ENCODE peak calls at places on chromosome 19, in four cellular contexts. R, K, V and C are unnamed samples.

GRCh38 chr19:10863107-10863700 is 8.1 kb upstream of the CARM1 start:
- DNase-seq in V (peak; percentile 38), K (no peak), R (no peak), C (no peak)

GRCh38 chr19:7149956-7150705 is 80.6 kb downstream of the ZNF557 start:
- DNase-seq in V (no peak), K (no peak), R (no peak), C (no peak)

GRCh38 chr19:40280608-40281221 is 4.4 kb downstream of the AKT2 start:
- DNase-seq in K (no peak), R (no peak), V (no peak), C (no peak)

GRCh38 chr19:33674575-33675367 is 53.0 kb downstream of the CHST8 start:
- DNase-seq in R (no peak), K (no peak), V (no peak), C (no peak)

GRCh38 chr19:49542446-49542845 is 14.6 kb downstream of the RCN3 start:
- DNase-seq in V (peak; percentile 7), K (no peak), R (no peak), C (no peak)

GRCh38 chr19:18519962-18520847 is 1.7 kb downstream of the ELL start:
- DNase-seq in R (peak; percentile 85), V (no peak), K (peak; percentile 71), C (peak; percentile 85)

GRCh38 chr19:47122359-47123335 is 8.0 kb upstream of the SAE1 start:
- DNase-seq in K (no peak), V (no peak), R (peak; percentile 83), C (no peak)

GRCh38 chr19:47093841-47094240 is 19.7 kb downstream of the ZC3H4 start:
- DNase-seq in R (no peak), K (no peak), V (no peak), C (no peak)

GRCh38 chr19:10316229-10317044 is 622 bp upstream of the FDX2 start:
- DNase-seq in V (no peak), R (no peak), K (no peak), C (no peak)

GRCh38 chr19:35533822-35534521 is 716 bp downstream of the GAPDHS start:
- DNase-seq in R (peak; percentile 57), V (no peak), K (no peak), C (no peak)

GRCh38 chr19:30393729-30394480 is 21.7 kb downstream of the ZNF536 start:
- DNase-seq in V (no peak), K (no peak), R (no peak), C (no peak)

GRCh38 chr19:32313866-32314265 is 31.5 kb upstream of the ZNF507 start:
- DNase-seq in K (no peak), V (no peak), R (no peak), C (no peak)

GRCh38 chr19:38676023-38676877 is 28.8 kb downstream of the ACTN4 start:
- DNase-seq in K (no peak), V (peak; percentile 71), R (peak; percentile 78), C (peak; percentile 47)

GRCh38 chr19:7926021-7926726 is at the start of gene CTXN1:
- DNase-seq in R (no peak), K (no peak), V (peak; percentile 87), C (peak; percentile 40)

GRCh38 chr19:48780684-48781391 is 25.5 kb downstream of the FGF21 start:
- DNase-seq in R (peak; percentile 58), V (peak; percentile 34), K (no peak), C (peak; percentile 43)

GRCh38 chr19:45323671-45324081 is 1.0 kb upstream of the CKM start:
- DNase-seq in R (no peak), K (no peak), V (no peak), C (no peak)

GRCh38 chr19:19782783-19783182 is 38.8 kb downstream of the ZNF506 start:
- DNase-seq in V (no peak), K (no peak), R (no peak), C (no peak)

GRCh38 chr19:18789422-18789832 is 1.7 kb downstream of the COMP start:
- DNase-seq in R (no peak), V (no peak), K (no peak), C (no peak)

GRCh38 chr19:38061294-38061693 is 154.3 kb downstream of the SIPA1L3 start:
- DNase-seq in V (no peak), K (no peak), R (peak; percentile 95), C (no peak)

GRCh38 chr19:3893509-3894179 is 13.2 kb downstream of the ATCAY start:
- DNase-seq in V (no peak), K (no peak), R (no peak), C (no peak)

GRCh38 chr19:18992696-18993095 is 40.6 kb downstream of the SUGP2 start:
- DNase-seq in R (no peak), V (no peak), K (no peak), C (no peak)

GRCh38 chr19:48806818-48807589 is 3.8 kb downstream of the BCAT2 start:
- DNase-seq in K (no peak), V (peak; percentile 47), R (peak; percentile 39), C (no peak)

GRCh38 chr19:21087871-21088270 is 5.9 kb downstream of the ZNF714 start:
- DNase-seq in V (no peak), R (no peak), K (no peak), C (no peak)

GRCh38 chr19:18429717-18430416 is 8.1 kb downstream of the ISYNA1 start:
- DNase-seq in V (no peak), R (no peak), K (no peak), C (no peak)

GRCh38 chr19:31519216-31519615 is 170.0 kb upstream of the TSHZ3 start:
- DNase-seq in R (no peak), K (no peak), V (no peak), C (no peak)

GRCh38 chr19:39182174-39182505 is 14.6 kb upstream of the NCCRP1 start:
- DNase-seq in V (no peak), K (no peak), R (no peak), C (no peak)

GRCh38 chr19:3320354-3320670 is 46.1 kb upstream of the NFIC start:
- DNase-seq in R (no peak), K (no peak), V (no peak), C (no peak)

GRCh38 chr19:16180611-16181010 is 4.6 kb upstream of the FAM32A start:
- DNase-seq in V (no peak), R (peak; percentile 86), K (no peak), C (no peak)

GRCh38 chr19:17049711-17050280 is 23.2 kb upstream of the CPAMD8 start:
- DNase-seq in K (peak; percentile 15), R (peak; percentile 73), V (no peak), C (peak; percentile 21)

GRCh38 chr19:35903550-35904179 is 1.3 kb downstream of the HCST start:
- DNase-seq in V (peak; percentile 88), R (peak; percentile 73), K (no peak), C (no peak)

GRCh38 chr19:7337380-7338194 is 11.2 kb upstream of the ARHGEF18 start:
- DNase-seq in R (no peak), V (no peak), K (no peak), C (no peak)

DNA sequence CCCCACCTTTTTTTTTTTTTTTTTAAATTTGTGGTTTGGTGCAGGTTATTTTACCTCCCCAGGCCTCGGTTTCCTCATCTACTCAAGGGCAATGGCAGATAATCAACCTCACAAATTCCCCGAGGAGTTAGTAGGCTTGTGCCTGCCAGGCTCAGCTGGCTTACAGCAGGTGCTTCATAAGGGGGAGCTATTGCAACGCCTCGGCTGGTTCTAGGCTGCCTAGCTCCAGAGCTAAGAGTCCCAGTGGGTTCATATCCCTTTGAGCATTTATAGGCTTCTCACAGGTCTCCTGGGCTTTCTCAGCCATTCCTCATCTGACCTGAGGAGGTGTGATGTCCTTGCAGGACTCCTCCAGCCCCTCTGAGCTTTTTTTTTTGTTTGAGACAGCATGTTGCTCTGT is 10.6 kb downstream of the BCKDHA start:
- DNase-seq in R (no peak), K (no peak), V (no peak), C (no peak)
- H3K4me1 ChIP-seq in R (peaks cover 4% of the 10 kb centered on the region), K (peaks cover 5% of the 10 kb centered on the region), V (peaks cover 7% of the 10 kb centered on the region), C (peaks cover 16% of the 10 kb centered on the region)

GRCh38 chr19:36972594-36972993 is 56.5 kb downstream of the ZNF568 start:
- DNase-seq in K (no peak), V (no peak), R (no peak), C (no peak)
- H3K9me1 ChIP-seq in K (no peaks in the 10 kb centered on the region), V (no peaks in the 10 kb centered on the region), R (peaks cover 4% of the 10 kb centered on the region), C (no peaks in the 10 kb centered on the region)

GRCh38 chr19:2047076-2047448 is 4.0 kb downstream of the MKNK2 start:
- DNase-seq in R (no peak), K (no peak), V (no peak), C (no peak)
- H3K4me1 ChIP-seq in R (peaks cover 33% of the 10 kb centered on the region), K (peaks cover 45% of the 10 kb centered on the region), V (peaks cover 89% of the 10 kb centered on the region), C (peaks cover 39% of the 10 kb centered on the region)

DNA sequence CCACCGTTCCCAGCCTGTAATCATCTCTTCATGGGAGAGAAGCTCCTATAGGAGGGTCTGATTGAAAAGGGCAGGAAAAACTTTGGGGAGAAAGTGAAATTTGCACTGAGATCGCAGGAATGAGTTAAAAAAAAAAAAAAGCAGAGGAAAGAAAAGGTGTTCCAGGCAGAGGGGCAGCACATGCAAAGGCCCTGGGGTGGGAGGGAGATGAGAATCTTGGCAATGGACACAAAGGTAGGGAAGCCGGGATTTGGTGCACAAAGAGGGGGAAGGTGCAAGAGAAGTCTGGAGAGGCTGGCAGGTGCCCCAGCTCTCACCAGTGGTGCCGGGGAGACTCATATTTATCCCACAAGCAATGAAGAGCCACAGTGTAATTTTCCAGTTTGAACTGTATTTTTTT is 16.4 kb upstream of the GPR32 start:
- DNase-seq in R (no peak), V (no peak), K (no peak), C (no peak)
- H3K9me1 ChIP-seq in R (no peaks in the 10 kb centered on the region), V (no peaks in the 10 kb centered on the region), K (no peaks in the 10 kb centered on the region), C (no peaks in the 10 kb centered on the region)

DNA sequence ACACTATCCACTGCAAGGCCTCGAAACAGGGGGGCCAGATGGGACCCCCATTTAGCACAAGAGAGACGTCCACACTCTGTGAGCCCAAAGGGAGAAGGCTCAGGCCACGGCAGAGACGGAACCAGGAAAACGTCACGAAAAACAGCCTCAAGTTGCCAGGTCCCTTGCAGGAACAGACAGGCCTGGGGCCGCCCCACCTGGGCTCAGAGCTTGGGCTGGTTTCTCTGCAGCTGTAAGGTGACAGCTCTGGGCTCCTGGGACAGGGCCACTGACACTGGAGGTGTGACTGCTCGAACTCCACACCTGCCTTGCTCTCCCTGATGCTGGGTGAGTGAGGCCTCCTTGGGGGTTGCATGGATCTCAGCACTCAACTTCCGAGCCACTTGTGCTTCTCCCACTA is 3.2 kb downstream of the ZNF787 start:
- DNase-seq in K (no peak), R (no peak), V (no peak), C (no peak)
- H3K4me1 ChIP-seq in K (peaks cover 18% of the 10 kb centered on the region), R (peaks cover 15% of the 10 kb centered on the region), V (peaks cover 67% of the 10 kb centered on the region), C (peaks cover 23% of the 10 kb centered on the region)

DNA sequence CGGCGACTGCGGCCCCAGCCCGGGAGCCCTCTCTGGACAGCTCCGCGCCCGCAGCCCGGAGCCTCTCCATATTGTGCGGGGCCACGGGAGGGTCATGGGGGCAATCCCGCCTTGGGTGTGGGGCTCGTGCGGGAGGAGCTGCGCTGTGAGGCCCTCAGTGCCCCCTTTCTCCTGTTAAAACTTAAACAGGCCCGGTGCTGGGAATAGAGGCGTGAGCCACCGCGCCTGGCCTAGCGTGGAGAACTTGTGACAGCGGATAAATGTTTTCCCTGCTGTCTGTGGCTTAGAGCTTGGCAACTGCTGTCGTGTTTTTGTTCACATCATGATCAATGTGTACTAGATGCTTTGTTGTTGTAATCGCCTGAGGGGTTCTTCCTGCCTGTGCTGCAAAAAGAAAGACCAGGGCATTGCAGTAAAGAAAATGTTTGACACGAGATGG is 588 bp downstream of the ZNF844 start:
- DNase-seq in V (no peak), R (peak; percentile 38), K (no peak), C (no peak)
- H3K9me1 ChIP-seq in V (no peaks in the 10 kb centered on the region), R (peaks cover 2% of the 10 kb centered on the region), K (no peaks in the 10 kb centered on the region), C (no peaks in the 10 kb centered on the region)